ENCODE peak calls at places on chromosomes 13 and 19, in four cellular contexts. M is body of pancreas, G is heart right ventricle, C is left ventricle myocardium inferior. W is an unnamed sample.

GRCh38 chr19:51695088-51695487 is 2.0 kb downstream of the SPACA6 start:
- DNase-seq in G (no peak), M (no peak), C (no peak), W (no peak)

GRCh38 chr13:39452834-39453233 is 150.2 kb downstream of the LHFPL6 start:
- DNase-seq in G (no peak), M (no peak), C (no peak), W (peak)

GRCh38 chr19:30428281-30428680 is 56.1 kb downstream of the ZNF536 start:
- DNase-seq in C (no peak), M (no peak), G (no peak), W (no peak)

GRCh38 chr19:28372800-28373199 is 840.2 kb downstream of the UQCRFS1 start:
- DNase-seq in C (no peak), M (no peak), G (no peak), W (no peak)

GRCh38 chr13:35472308-35473008 is 4.0 kb downstream of the MAB21L1 start:
- DNase-seq in G (no peak), C (no peak), M (no peak), W (no peak)

GRCh38 chr13:95239293-95239692 is 62.0 kb downstream of the ABCC4 start:
- DNase-seq in G (no peak), M (no peak), C (no peak), W (no peak)

GRCh38 chr19:30158067-30158892 is 213.9 kb upstream of the ZNF536 start:
- DNase-seq in M (no peak), G (no peak), C (no peak), W (no peak)

GRCh38 chr13:106573279-106573831 is 5.4 kb upstream of the ARGLU1 start:
- DNase-seq in G (no peak), C (no peak), M (peak), W (no peak)

GRCh38 chr13:48844676-48845075 is 131.0 kb upstream of the FNDC3A start:
- DNase-seq in C (no peak), G (no peak), M (no peak), W (no peak)

GRCh38 chr13:102327119-102327617 is 74.7 kb downstream of the FGF14 start:
- DNase-seq in G (no peak), C (no peak), M (no peak), W (no peak)

GRCh38 chr19:30228113-30228725 is 144.0 kb upstream of the ZNF536 start:
- DNase-seq in G (no peak), M (no peak), C (no peak), W (no peak)

GRCh38 chr19:39405261-39405912 is 1.3 kb upstream of the ZFP36 start:
- DNase-seq in C (no peak), G (no peak), M (no peak), W (no peak)

GRCh38 chr13:99893567-99893966 is 78.0 kb downstream of the ZIC5 start:
- DNase-seq in G (no peak), M (no peak), C (no peak), W (no peak)

GRCh38 chr13:99894105-99894504 is 77.5 kb downstream of the ZIC5 start:
- DNase-seq in M (no peak), G (no peak), C (no peak), W (no peak)

GRCh38 chr13:99895428-99895998 is 76.1 kb downstream of the ZIC5 start:
- DNase-seq in M (no peak), G (no peak), C (no peak), W (no peak)

GRCh38 chr13:99895999-99896695 is 75.4 kb downstream of the ZIC5 start:
- DNase-seq in G (no peak), C (no peak), M (no peak), W (peak)

GRCh38 chr13:99894835-99895427 is 76.6 kb downstream of the ZIC5 start:
- DNase-seq in C (no peak), M (no peak), G (no peak), W (no peak)
- H3K4me3 ChIP-seq in C (peak), M (no peak), G (peak), W (peak)

DNA sequence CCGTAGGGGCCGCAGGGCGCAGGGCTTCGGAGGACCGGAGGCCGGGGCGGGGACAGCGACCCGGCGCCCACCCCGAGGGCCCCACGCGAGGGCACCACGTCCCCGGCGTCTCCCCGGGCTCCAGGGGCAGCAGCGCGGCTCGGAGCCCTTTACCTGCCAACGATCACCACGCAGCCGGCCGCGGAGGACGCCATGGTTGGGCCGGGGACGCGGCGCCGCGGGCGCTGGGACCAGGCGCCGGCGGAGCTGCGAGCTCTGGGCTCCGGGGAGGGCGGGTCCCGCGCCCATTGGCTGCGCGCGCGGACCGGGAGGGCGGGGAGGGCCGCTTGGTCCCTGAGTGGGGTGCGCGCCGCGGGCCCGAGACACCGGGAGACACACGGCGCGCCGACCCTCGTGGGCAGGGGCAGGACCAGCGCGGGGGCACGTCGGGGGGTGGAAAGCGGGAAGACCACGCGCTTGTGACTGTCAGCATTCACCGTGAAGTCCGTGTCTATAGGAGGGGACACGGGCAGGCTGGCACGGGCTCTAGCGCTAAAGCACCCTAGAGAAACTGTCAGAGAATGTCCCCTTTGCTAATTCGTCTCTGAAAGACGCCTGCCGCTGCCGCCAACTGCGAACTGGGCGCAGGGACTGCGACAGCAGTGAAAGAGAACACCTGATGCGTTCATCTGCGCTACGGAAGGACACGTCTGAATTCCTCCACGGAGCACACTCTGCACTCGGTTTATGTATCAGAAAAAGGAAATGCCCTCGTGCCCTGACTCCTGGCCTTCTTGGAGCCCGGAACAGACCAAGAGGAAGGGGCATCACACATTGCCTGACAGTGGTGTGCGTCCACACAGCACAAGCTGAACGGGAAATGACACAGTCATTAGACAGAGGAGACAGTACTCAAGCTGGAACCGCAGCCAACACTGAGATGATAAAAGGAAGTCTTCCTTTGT is at the start of gene CRYL1:
- DNase-seq in C (peak), M (peak), G (peak), W (peak)
- H3K27ac ChIP-seq in C (peak), M (peak), G (peak), W (peak)

GRCh38 chr19:42532881-42533280 is 4.6 kb upstream of the CEACAM1 start:
- DNase-seq in M (no peak), G (no peak), C (no peak), W (no peak)

GRCh38 chr19:42524943-42525342 is 3.3 kb downstream of the CEACAM1 start:
- DNase-seq in M (no peak), C (no peak), G (no peak), W (no peak)

GRCh38 chr19:42531313-42531712 is 3.0 kb upstream of the CEACAM1 start:
- DNase-seq in C (no peak), M (no peak), G (no peak), W (no peak)

GRCh38 chr19:42529248-42529764 is 1.0 kb upstream of the CEACAM1 start:
- DNase-seq in C (peak), M (peak), G (peak), W (no peak)

GRCh38 chr19:42528354-42529247 is at the start of gene CEACAM1:
- DNase-seq in G (peak), M (peak), C (no peak), W (no peak)
- H3K4me3 ChIP-seq in G (peak), M (no peak), C (peak), W (no peak)

GRCh38 chr19:16261584-16262370 is 62.8 kb upstream of the KLF2 start:
- DNase-seq in M (no peak), C (no peak), G (no peak), W (no peak)
- H3K27ac ChIP-seq in M (no peak), C (no peak), G (peak), W (no peak)

DNA sequence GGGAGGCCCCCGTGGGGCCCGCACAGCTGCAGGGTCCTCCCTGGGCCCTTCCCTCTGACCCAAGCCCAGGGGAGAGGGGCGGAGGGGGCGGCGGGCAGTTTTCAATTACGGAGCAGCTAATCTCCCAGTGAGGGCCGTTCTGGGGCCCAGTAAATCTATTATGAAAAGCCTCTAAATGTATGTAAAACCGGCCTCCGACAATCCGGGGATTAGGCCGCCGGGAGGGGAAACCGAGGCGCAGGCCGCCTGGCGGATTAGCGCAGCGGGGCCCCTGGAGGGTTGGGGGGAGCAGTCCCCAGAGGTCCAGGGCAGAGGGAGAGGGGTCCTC is 25.1 kb downstream of the EFNA2 start:
- DNase-seq in M (no peak), C (no peak), G (no peak), W (no peak)
- H3K4me3 ChIP-seq in M (no peak), C (no peak), G (no peak), W (no peak)